ENCODE peak calls at places on chromosomes 7 and 10, in nine cellular contexts. J is foreskin fibroblast, Y is OCI-LY7, C is epithelial cell of proximal tubule, I is GM20000, D is IMR-90, M is cardiac muscle cell, H is fibroblast of mammary gland, Q is suprapubic skin. R is an unnamed sample.

GRCh38 chr10:124025638-124026336 is 67.6 kb downstream of the CHST15 start:
- DNase-seq in M (peak), I (peak), J (peak), H (peak), D (no peak), Q (no peak), C (no peak), Y (peak), R (no peak)

GRCh38 chr10:98267894-98268693 is at the start of gene LOXL4:
- DNase-seq in J (peak), D (no peak), C (no peak), I (peak), M (peak), H (peak), Y (peak), Q (peak), R (peak)

GRCh38 chr7:50332241-50333176 is 28.0 kb downstream of the IKZF1 start:
- DNase-seq in H (no peak), C (no peak), Q (no peak), J (no peak), M (no peak), Y (no peak), I (no peak), D (no peak), R (no peak)

GRCh38 chr10:61779950-61780659 is 117.4 kb downstream of the CABCOCO1 start:
- DNase-seq in I (no peak), Y (no peak), J (peak), D (peak), H (peak), C (peak), M (peak), Q (no peak), R (peak)

GRCh38 chr7:57579454-57579853 is 129.5 kb downstream of the ZNF716 start:
- DNase-seq in H (no peak), Y (no peak), M (no peak), D (no peak), C (no peak), J (no peak), I (no peak), Q (no peak), R (no peak)

GRCh38 chr10:132524443-132525285 is 12.9 kb upstream of the INPP5A start:
- DNase-seq in D (no peak), Y (no peak), J (no peak), H (no peak), C (no peak), I (no peak), Q (no peak), M (no peak), R (no peak)

GRCh38 chr7:80858141-80858903 is 60.5 kb downstream of the SEMA3C start:
- DNase-seq in Q (no peak), J (peak), Y (no peak), I (peak), M (peak), H (peak), D (peak), C (no peak), R (no peak)

GRCh38 chr7:134619627-134620331 is 26.9 kb upstream of the BPGM start:
- DNase-seq in C (peak), I (no peak), Y (no peak), Q (no peak), M (peak), H (peak), J (peak), D (peak), R (no peak)

GRCh38 chr7:156666368-156667109 is 26.0 kb downstream of the RNF32 start:
- DNase-seq in D (peak), Q (no peak), H (no peak), J (no peak), C (no peak), I (no peak), Y (no peak), M (no peak), R (no peak)

GRCh38 chr7:116862234-116863167 is at the start of gene CAPZA2:
- DNase-seq in H (peak), M (peak), Y (peak), I (peak), J (peak), Q (peak), C (no peak), D (peak), R (peak)

GRCh38 chr10:22807238-22807637 is 92.9 kb upstream of the PIP4K2A start:
- DNase-seq in I (no peak), H (no peak), Y (no peak), Q (no peak), J (no peak), M (no peak), D (no peak), C (no peak), R (no peak)

GRCh38 chr10:112288526-112288925 is 5.3 kb downstream of the TECTB start:
- DNase-seq in C (no peak), D (no peak), Y (no peak), J (no peak), Q (no peak), I (no peak), M (no peak), H (no peak), R (no peak)

GRCh38 chr7:151885202-151885580 is 8.3 kb upstream of the PRKAG2 start:
- DNase-seq in M (no peak), C (no peak), I (no peak), D (no peak), Q (peak), J (no peak), Y (no peak), H (no peak), R (no peak)

GRCh38 chr10:73875139-73875475 is 752 bp upstream of the CAMK2G start:
- DNase-seq in I (peak), D (no peak), C (no peak), J (no peak), Y (peak), H (no peak), Q (no peak), M (no peak), R (no peak)

GRCh38 chr10:25557136-25557535 is 376.9 kb upstream of the MYO3A start:
- DNase-seq in H (no peak), M (peak), Y (no peak), I (no peak), C (no peak), D (no peak), Q (no peak), J (no peak), R (no peak)

GRCh38 chr10:23362879-23363787 is 18.5 kb upstream of the C10orf67 start:
- DNase-seq in C (no peak), Q (no peak), Y (peak), H (no peak), I (peak), D (no peak), M (no peak), J (no peak), R (no peak)

GRCh38 chr10:15901889-15902288 is 41.6 kb upstream of the MINDY3 start:
- DNase-seq in D (no peak), Q (no peak), H (no peak), Y (no peak), J (no peak), I (no peak), C (no peak), M (no peak), R (no peak)

GRCh38 chr7:98217623-98218582 is 6.7 kb downstream of the BHLHA15 start:
- DNase-seq in C (no peak), Y (peak), Q (no peak), H (no peak), J (no peak), D (no peak), I (peak), M (no peak), R (peak)

GRCh38 chr10:95260909-95261552 is 29.8 kb downstream of the PDLIM1 start:
- DNase-seq in M (no peak), D (peak), C (no peak), Q (peak), J (peak), H (peak), I (no peak), Y (no peak), R (no peak)

GRCh38 chr10:126373137-126373536 is 15.1 kb downstream of the ADAM12 start:
- DNase-seq in J (peak), I (no peak), Q (no peak), M (peak), Y (no peak), H (no peak), D (peak), C (no peak), R (no peak)

GRCh38 chr7:157228864-157229422 is 90.2 kb downstream of the UBE3C start:
- DNase-seq in Y (peak), C (no peak), M (peak), D (peak), J (peak), H (peak), I (peak), Q (no peak), R (peak)

GRCh38 chr7:93178213-93178612 is 30.0 kb upstream of the SAMD9L start:
- DNase-seq in I (no peak), D (peak), M (peak), Y (no peak), C (no peak), H (peak), Q (no peak), J (peak), R (no peak)
- TF ChIP-seq CTCF in I (no peak), D (peak), M (peak), Y (no peak), C (peak), H (no peak), Q (no peak), J (no peak), R (no peak)

GRCh38 chr10:90658791-90659190 is 199.0 kb downstream of the HTR7 start:
- DNase-seq in I (no peak), C (no peak), H (no peak), M (no peak), Q (no peak), Y (no peak), J (no peak), D (no peak), R (no peak)
- TF ChIP-seq CTCF in I (no peak), C (peak), H (peak), M (peak), Q (no peak), Y (peak), J (peak), D (no peak), R (no peak)

GRCh38 chr10:4151466-4151865 is 366.5 kb upstream of the KLF6 start:
- DNase-seq in M (peak), H (no peak), D (peak), C (no peak), J (no peak), I (no peak), Q (no peak), Y (no peak), R (no peak)
- TF ChIP-seq CTCF in M (peak), H (no peak), D (no peak), C (peak), J (no peak), I (no peak), Q (no peak), Y (peak), R (no peak)

GRCh38 chr7:155357573-155358041 is 59.9 kb downstream of the INSIG1 start:
- DNase-seq in D (peak), Q (peak), H (peak), Y (no peak), C (no peak), J (peak), I (no peak), M (peak), R (no peak)

GRCh38 chr7:155358066-155358947 is 60.6 kb downstream of the INSIG1 start:
- DNase-seq in Y (no peak), C (no peak), Q (peak), D (no peak), H (no peak), J (peak), M (no peak), I (no peak), R (no peak)

GRCh38 chr7:155355745-155356144 is 58.1 kb downstream of the INSIG1 start:
- DNase-seq in C (no peak), Q (peak), D (no peak), Y (no peak), H (no peak), I (no peak), M (no peak), J (no peak), R (no peak)

GRCh38 chr7:155355176-155355575 is 57.5 kb downstream of the INSIG1 start:
- DNase-seq in C (no peak), H (no peak), M (no peak), Y (no peak), I (no peak), Q (peak), D (no peak), J (no peak), R (no peak)

GRCh38 chr7:155356323-155357105 is 58.8 kb downstream of the INSIG1 start:
- DNase-seq in I (no peak), D (no peak), Q (peak), H (no peak), M (no peak), C (no peak), J (peak), Y (no peak), R (peak)
- TF ChIP-seq CTCF in I (peak), D (peak), Q (no peak), H (peak), M (peak), C (peak), J (peak), Y (peak), R (peak)

DNA sequence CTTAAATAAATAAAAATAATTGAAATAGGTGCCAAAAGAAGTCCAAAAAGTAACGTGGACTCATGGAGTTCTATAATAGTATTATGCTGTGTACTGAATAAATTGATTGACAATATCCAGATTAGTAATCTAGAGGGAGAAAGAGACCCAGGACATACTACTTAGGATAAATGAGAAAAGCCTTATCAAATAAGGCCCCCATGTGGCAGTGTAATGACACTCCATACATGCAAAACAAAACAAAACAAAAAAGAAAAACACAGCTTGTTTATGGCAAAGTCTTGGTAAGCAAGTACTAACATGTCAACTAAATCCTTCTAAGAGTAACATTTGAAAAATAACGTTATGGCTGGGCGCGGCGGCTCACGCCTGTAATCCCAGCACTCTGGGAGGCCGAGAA is 3.6 kb upstream of the RUNDC3B start:
- DNase-seq in Y (no peak), I (no peak), C (no peak), J (no peak), D (no peak), H (no peak), Q (no peak), M (no peak), R (no peak)
- TF ChIP-seq CTCF in Y (no peak), I (no peak), C (peak), J (no peak), D (no peak), H (no peak), Q (no peak), M (no peak), R (peak)

DNA sequence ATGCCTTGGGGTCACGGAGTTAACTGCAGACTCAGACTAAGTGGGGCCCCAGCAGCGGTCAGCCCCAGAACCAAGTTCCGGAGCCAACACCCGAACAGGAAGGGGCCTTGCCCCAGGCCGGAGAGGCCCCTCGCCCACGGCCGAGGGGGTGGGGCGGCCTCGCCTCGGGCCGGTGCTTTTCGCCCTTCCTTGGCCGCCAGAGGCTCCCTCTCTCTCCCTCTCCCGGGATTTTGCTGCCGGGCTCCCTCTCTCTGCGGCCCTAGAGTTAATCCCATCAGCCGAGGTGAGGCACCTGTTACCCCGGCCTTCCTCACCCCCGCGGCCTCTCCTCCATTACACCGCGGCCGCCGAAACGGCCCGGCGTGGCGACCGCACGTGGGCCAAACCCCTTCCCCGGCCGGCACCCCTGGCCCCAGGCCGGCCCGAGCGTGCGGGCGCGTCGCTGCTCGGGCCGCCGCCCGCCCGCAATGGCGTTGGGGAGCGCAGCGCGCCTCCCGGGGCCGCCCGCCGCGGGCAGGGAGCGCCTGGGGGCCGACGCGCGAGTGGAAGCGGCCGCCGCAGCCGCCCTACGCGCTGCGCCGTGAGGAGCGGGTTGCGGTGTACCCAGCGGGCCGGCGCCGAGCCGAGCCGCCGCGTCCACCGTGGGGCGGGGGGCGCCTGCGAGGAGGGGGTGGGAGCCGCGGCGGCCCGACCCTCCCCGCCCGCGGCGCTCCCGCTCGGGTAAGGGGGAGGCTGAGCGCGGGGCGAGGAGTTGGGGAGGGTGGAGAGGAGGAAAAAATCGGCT is at the start of gene PPP1R9A:
- DNase-seq in C (no peak), Y (no peak), I (peak), D (no peak), M (peak), H (peak), J (peak), Q (no peak), R (peak)
- TF ChIP-seq CTCF in C (peak), Y (no peak), I (no peak), D (peak), M (peak), H (peak), J (peak), Q (no peak), R (no peak)

GRCh38 chr10:28585076-28585475 is 52.2 kb downstream of the WAC start:
- DNase-seq in D (no peak), Y (no peak), H (no peak), Q (no peak), I (no peak), C (no peak), J (no peak), M (no peak), R (no peak)

GRCh38 chr10:28587270-28587969 is 54.5 kb downstream of the WAC start:
- DNase-seq in M (peak), I (no peak), D (peak), J (peak), C (no peak), H (peak), Q (no peak), Y (no peak), R (no peak)

GRCh38 chr10:28581916-28582315 is 49.0 kb downstream of the WAC start:
- DNase-seq in H (no peak), D (no peak), C (no peak), M (no peak), J (no peak), I (no peak), Q (no peak), Y (no peak), R (no peak)

GRCh38 chr10:28587970-28588290 is 55.0 kb downstream of the WAC start:
- DNase-seq in I (no peak), Q (no peak), D (peak), M (peak), J (peak), Y (no peak), H (peak), C (no peak), R (no peak)

GRCh38 chr10:28586176-28586575 is 53.3 kb downstream of the WAC start:
- DNase-seq in D (no peak), M (no peak), J (no peak), Q (no peak), H (no peak), C (no peak), I (no peak), Y (no peak), R (no peak)
- TF ChIP-seq CTCF in D (no peak), M (no peak), J (no peak), Q (no peak), H (no peak), C (no peak), I (no peak), Y (no peak), R (no peak)

R was measured in Calu3.